ENCODE peak calls at places on chromosome 21, in four cellular contexts. S, C, K and P are unnamed samples.

GRCh38 chr21:41243107-41243506 is 73.5 kb upstream of the FAM3B start:
- DNase-seq in S (no peak), C (no peak), K (no peak), P (no peak)

GRCh38 chr21:26007911-26008579 is 162.5 kb downstream of the APP start:
- DNase-seq in S (no peak), C (no peak), K (no peak), P (no peak)

GRCh38 chr21:17688912-17689874 is 76.5 kb upstream of the BTG3 start:
- DNase-seq in S (no peak), C (peak; percentile 94), K (peak; percentile 37), P (peak; percentile 78)

GRCh38 chr21:41972511-41973205 is 18.8 kb upstream of the C2CD2 start:
- DNase-seq in S (no peak), C (no peak), K (no peak), P (no peak)

GRCh38 chr21:14977814-14978213 is 87.0 kb downstream of the NRIP1 start:
- DNase-seq in S (no peak), C (no peak), K (no peak), P (no peak)

GRCh38 chr21:15520811-15521643 is 208.8 kb upstream of the USP25 start:
- DNase-seq in S (no peak), C (no peak), K (no peak), P (no peak)

GRCh38 chr21:45376459-45377324 is 28.3 kb upstream of the COL18A1 start:
- DNase-seq in S (no peak), C (no peak), K (no peak), P (no peak)

GRCh38 chr21:27681841-27682240 is 715.0 kb upstream of the ADAMTS5 start:
- DNase-seq in S (no peak), C (no peak), K (no peak), P (no peak)

GRCh38 chr21:42746593-42747266 is 93.3 kb downstream of the PDE9A start:
- DNase-seq in S (no peak), C (no peak), K (no peak), P (no peak)

GRCh38 chr21:39799178-39799577 is 54.2 kb downstream of the IGSF5 start:
- DNase-seq in S (no peak), C (no peak), K (no peak), P (no peak)

GRCh38 chr21:41671212-41671762 is 95.6 kb downstream of the RIPK4 start:
- DNase-seq in S (no peak), C (no peak), K (no peak), P (no peak)

GRCh38 chr21:35658242-35658641 is 402.1 kb downstream of the SETD4 start:
- DNase-seq in S (no peak), C (no peak), K (no peak), P (no peak)

GRCh38 chr21:21921410-21922232 is 923.4 kb downstream of the NCAM2 start:
- DNase-seq in S (no peak), C (peak; percentile 10), K (no peak), P (no peak)

GRCh38 chr21:31316488-31317169 is 27.4 kb downstream of the TIAM1 start:
- DNase-seq in S (no peak), C (no peak), K (no peak), P (no peak)

GRCh38 chr21:23524685-23525084 is 2082.6 kb downstream of the MRPL39 start:
- DNase-seq in S (no peak), C (no peak), K (no peak), P (no peak)

GRCh38 chr21:30996728-30997127 is 41.5 kb downstream of the KRTAP19-8 start:
- DNase-seq in S (no peak), C (peak; percentile 15), K (no peak), P (no peak)

GRCh38 chr21:46247699-46248460 is 19.3 kb upstream of the LSS start:
- DNase-seq in S (no peak), C (no peak), K (no peak), P (no peak)

GRCh38 chr21:21064353-21064752 is 66.1 kb downstream of the NCAM2 start:
- DNase-seq in S (no peak), C (no peak), K (no peak), P (no peak)

GRCh38 chr21:18970416-18970815 is 566.8 kb upstream of the TMPRSS15 start:
- DNase-seq in S (no peak), C (no peak), K (no peak), P (no peak)

GRCh38 chr21:45450741-45451740 is 46.1 kb downstream of the COL18A1 start:
- DNase-seq in S (no peak), C (no peak), K (no peak), P (no peak)

GRCh38 chr21:41894922-41895557 is 15.9 kb upstream of the PRDM15 start:
- DNase-seq in S (no peak), C (no peak), K (no peak), P (no peak)

GRCh38 chr21:36705679-36706481 is 7.0 kb downstream of the SIM2 start:
- DNase-seq in S (no peak), C (no peak), K (no peak), P (no peak)
- TF ChIP-seq CTCF in S (peak; percentile 48), C (peak; percentile 20), K (no peak), P (no peak)

GRCh38 chr21:32941263-32941662 is 84.5 kb upstream of the OLIG2 start:
- DNase-seq in S (no peak), C (no peak), K (no peak), P (no peak)

GRCh38 chr21:32934829-32935228 is 90.9 kb upstream of the OLIG2 start:
- DNase-seq in S (no peak), C (no peak), K (no peak), P (no peak)

GRCh38 chr21:32940079-32941014 is 85.4 kb upstream of the OLIG2 start:
- DNase-seq in S (peak; percentile 44), C (no peak), K (no peak), P (no peak)
- TF ChIP-seq CTCF in S (peak; percentile 75), C (peak; percentile 75), K (peak; percentile 79), P (peak; percentile 68)

GRCh38 chr21:36918291-36918690 is 48.2 kb downstream of the HLCS start:
- DNase-seq in S (no peak), C (no peak), K (no peak), P (no peak)

GRCh38 chr21:36916718-36917117 is 49.8 kb downstream of the HLCS start:
- DNase-seq in S (no peak), C (no peak), K (no peak), P (no peak)

GRCh38 chr21:36915014-36915700 is 51.3 kb downstream of the HLCS start:
- DNase-seq in S (no peak), C (no peak), K (no peak), P (no peak)

GRCh38 chr21:36915701-36916075 is 50.8 kb downstream of the HLCS start:
- DNase-seq in S (no peak), C (no peak), K (no peak), P (peak; percentile 21)

DNA sequence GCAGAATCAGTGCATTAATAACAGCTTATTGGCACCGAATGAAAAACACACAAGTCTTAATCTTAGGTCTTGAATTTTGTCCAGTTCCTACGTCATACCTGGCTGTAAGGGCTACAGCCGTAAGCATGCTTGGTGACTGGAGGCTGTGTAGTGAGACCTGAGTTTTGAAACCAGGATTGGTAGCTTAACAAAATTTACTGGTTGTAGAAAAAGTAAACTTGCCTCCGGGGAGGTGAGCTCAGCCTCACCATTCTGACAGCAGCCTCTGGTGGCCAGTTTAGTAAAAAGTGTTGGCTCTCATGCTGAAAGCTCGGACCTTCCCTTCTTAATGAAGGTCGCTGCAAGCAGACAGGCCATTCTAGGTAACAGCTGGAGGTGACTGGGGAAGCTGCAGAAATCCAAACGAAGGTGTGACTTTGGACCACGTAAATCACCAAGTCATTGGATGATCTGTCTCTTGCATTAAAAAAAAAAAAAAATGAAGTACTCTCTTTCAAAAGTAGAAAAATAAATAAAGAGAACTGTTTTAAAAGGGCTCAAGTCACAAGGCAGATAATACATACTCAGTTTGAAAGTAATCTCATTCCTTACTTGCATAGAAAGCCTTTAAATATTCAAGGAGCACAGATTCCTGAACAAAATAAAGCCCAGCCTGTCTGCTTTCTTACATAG is 48.8 kb downstream of the HLCS start:
- DNase-seq in S (no peak), C (no peak), K (no peak), P (peak; percentile 37)
- TF ChIP-seq CTCF in S (peak; percentile 41), C (peak; percentile 79), K (peak; percentile 51), P (peak; percentile 28)

DNA sequence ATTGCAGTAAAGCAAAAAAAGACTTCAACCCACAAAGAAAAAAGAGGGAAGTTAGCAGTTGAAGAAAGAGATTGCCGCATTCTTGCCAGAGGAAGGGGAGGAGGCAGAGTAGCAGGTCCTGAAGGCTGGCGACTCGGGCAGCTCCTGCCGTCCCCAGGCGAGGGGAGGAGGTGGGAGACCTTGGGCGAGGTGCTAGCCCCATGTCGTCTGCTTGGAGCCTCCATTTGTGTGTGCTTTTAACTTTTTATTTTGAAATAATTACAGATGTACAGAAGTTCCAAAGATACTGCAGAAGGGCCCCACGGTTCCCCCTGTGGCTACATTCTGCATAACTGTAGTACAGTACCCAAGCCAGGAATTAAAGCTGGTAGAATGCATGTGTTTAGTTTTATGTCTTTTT is 6.8 kb downstream of the TRPM2 start:
- DNase-seq in S (no peak), C (no peak), K (no peak), P (no peak)
- TF ChIP-seq CTCF in S (peak; percentile 10), C (no peak), K (peak; percentile 15), P (peak; percentile 14)